ENCODE peak calls at places on chromosome 3, in nine cellular contexts. One of them, this sample, is unnamed.

GRCh38 chr3:65793495-65794200 is 245.1 kb downstream of the MAGI1 start:
- DNase-seq in stimulated activated CD4-positive, alpha-beta T cell treated with anti-CD3 and anti-CD28 coated beads, Interleukin-4, amount 100 ng/mL, for 24 hours: no peak
- DNase-seq in ovary: no peak
- DNase-seq in heart right ventricle: no peak
- DNase-seq in iPS-NIHi11: no peak
- DNase-seq in cerebellar cortex: no peak
- DNase-seq in activated CD8-positive, alpha-beta memory T cell treated with anti-CD3 and anti-CD28 coated beads for 24 hours: no peak
- DNase-seq in fibroblast of mammary gland: no peak
- DNase-seq in T-helper 17 cell: no peak
- DNase-seq in this sample: no peak

GRCh38 chr3:68306571-68306970 is 625.8 kb downstream of the TAFA4 start:
- DNase-seq in cerebellar cortex: no peak
- DNase-seq in ovary: no peak
- DNase-seq in activated CD8-positive, alpha-beta memory T cell treated with anti-CD3 and anti-CD28 coated beads for 24 hours: no peak
- DNase-seq in T-helper 17 cell: no peak
- DNase-seq in iPS-NIHi11: peak; percentile 73
- DNase-seq in stimulated activated CD4-positive, alpha-beta T cell treated with anti-CD3 and anti-CD28 coated beads, Interleukin-4, amount 100 ng/mL, for 24 hours: no peak
- DNase-seq in heart right ventricle: no peak
- DNase-seq in fibroblast of mammary gland: no peak
- DNase-seq in this sample: no peak

GRCh38 chr3:190701096-190701532 is 161.4 kb downstream of the GMNC start:
- DNase-seq in stimulated activated CD4-positive, alpha-beta T cell treated with anti-CD3 and anti-CD28 coated beads, Interleukin-4, amount 100 ng/mL, for 24 hours: no peak
- DNase-seq in fibroblast of mammary gland: peak; percentile 64
- DNase-seq in activated CD8-positive, alpha-beta memory T cell treated with anti-CD3 and anti-CD28 coated beads for 24 hours: no peak
- DNase-seq in T-helper 17 cell: no peak
- DNase-seq in heart right ventricle: peak; percentile 17
- DNase-seq in cerebellar cortex: peak; percentile 16
- DNase-seq in iPS-NIHi11: peak; percentile 41
- DNase-seq in ovary: no peak
- DNase-seq in this sample: no peak

GRCh38 chr3:15220661-15221060 is 14.6 kb downstream of the CAPN7 start:
- DNase-seq in iPS-NIHi11: no peak
- DNase-seq in cerebellar cortex: no peak
- DNase-seq in T-helper 17 cell: no peak
- DNase-seq in stimulated activated CD4-positive, alpha-beta T cell treated with anti-CD3 and anti-CD28 coated beads, Interleukin-4, amount 100 ng/mL, for 24 hours: no peak
- DNase-seq in activated CD8-positive, alpha-beta memory T cell treated with anti-CD3 and anti-CD28 coated beads for 24 hours: no peak
- DNase-seq in fibroblast of mammary gland: no peak
- DNase-seq in ovary: no peak
- DNase-seq in heart right ventricle: no peak
- DNase-seq in this sample: no peak

GRCh38 chr3:30855390-30855789 is 39.1 kb downstream of the GADL1 start:
- DNase-seq in activated CD8-positive, alpha-beta memory T cell treated with anti-CD3 and anti-CD28 coated beads for 24 hours: no peak
- DNase-seq in iPS-NIHi11: no peak
- DNase-seq in fibroblast of mammary gland: peak; percentile 80
- DNase-seq in T-helper 17 cell: no peak
- DNase-seq in cerebellar cortex: no peak
- DNase-seq in heart right ventricle: no peak
- DNase-seq in ovary: no peak
- DNase-seq in stimulated activated CD4-positive, alpha-beta T cell treated with anti-CD3 and anti-CD28 coated beads, Interleukin-4, amount 100 ng/mL, for 24 hours: no peak
- DNase-seq in this sample: no peak

GRCh38 chr3:116154389-116154788 is 290.9 kb downstream of the LSAMP start:
- DNase-seq in iPS-NIHi11: no peak
- DNase-seq in stimulated activated CD4-positive, alpha-beta T cell treated with anti-CD3 and anti-CD28 coated beads, Interleukin-4, amount 100 ng/mL, for 24 hours: no peak
- DNase-seq in heart right ventricle: no peak
- DNase-seq in fibroblast of mammary gland: no peak
- DNase-seq in ovary: no peak
- DNase-seq in cerebellar cortex: no peak
- DNase-seq in T-helper 17 cell: no peak
- DNase-seq in activated CD8-positive, alpha-beta memory T cell treated with anti-CD3 and anti-CD28 coated beads for 24 hours: no peak
- DNase-seq in this sample: no peak

GRCh38 chr3:48855681-48856447 is 8.2 kb upstream of the PRKAR2A start:
- DNase-seq in fibroblast of mammary gland: no peak
- DNase-seq in ovary: no peak
- DNase-seq in activated CD8-positive, alpha-beta memory T cell treated with anti-CD3 and anti-CD28 coated beads for 24 hours: no peak
- DNase-seq in stimulated activated CD4-positive, alpha-beta T cell treated with anti-CD3 and anti-CD28 coated beads, Interleukin-4, amount 100 ng/mL, for 24 hours: no peak
- DNase-seq in heart right ventricle: no peak
- DNase-seq in T-helper 17 cell: no peak
- DNase-seq in cerebellar cortex: peak; percentile 14
- DNase-seq in iPS-NIHi11: no peak
- DNase-seq in this sample: no peak

GRCh38 chr3:65925254-65925954 is 113.3 kb downstream of the MAGI1 start:
- DNase-seq in fibroblast of mammary gland: no peak
- DNase-seq in ovary: no peak
- DNase-seq in iPS-NIHi11: no peak
- DNase-seq in heart right ventricle: peak; percentile 15
- DNase-seq in stimulated activated CD4-positive, alpha-beta T cell treated with anti-CD3 and anti-CD28 coated beads, Interleukin-4, amount 100 ng/mL, for 24 hours: no peak
- DNase-seq in T-helper 17 cell: no peak
- DNase-seq in cerebellar cortex: no peak
- DNase-seq in activated CD8-positive, alpha-beta memory T cell treated with anti-CD3 and anti-CD28 coated beads for 24 hours: no peak
- DNase-seq in this sample: no peak

GRCh38 chr3:99330281-99330680 is 308.1 kb upstream of the COL8A1 start:
- DNase-seq in activated CD8-positive, alpha-beta memory T cell treated with anti-CD3 and anti-CD28 coated beads for 24 hours: no peak
- DNase-seq in T-helper 17 cell: no peak
- DNase-seq in cerebellar cortex: no peak
- DNase-seq in ovary: no peak
- DNase-seq in fibroblast of mammary gland: no peak
- DNase-seq in stimulated activated CD4-positive, alpha-beta T cell treated with anti-CD3 and anti-CD28 coated beads, Interleukin-4, amount 100 ng/mL, for 24 hours: no peak
- DNase-seq in heart right ventricle: no peak
- DNase-seq in iPS-NIHi11: no peak
- DNase-seq in this sample: no peak

GRCh38 chr3:151146731-151147091 is 56.3 kb downstream of the GPR171 start:
- DNase-seq in stimulated activated CD4-positive, alpha-beta T cell treated with anti-CD3 and anti-CD28 coated beads, Interleukin-4, amount 100 ng/mL, for 24 hours: no peak
- DNase-seq in fibroblast of mammary gland: no peak
- DNase-seq in activated CD8-positive, alpha-beta memory T cell treated with anti-CD3 and anti-CD28 coated beads for 24 hours: no peak
- DNase-seq in cerebellar cortex: no peak
- DNase-seq in heart right ventricle: no peak
- DNase-seq in ovary: no peak
- DNase-seq in iPS-NIHi11: no peak
- DNase-seq in T-helper 17 cell: no peak
- DNase-seq in this sample: no peak

GRCh38 chr3:39141211-39141995 is 12.0 kb downstream of the CSRNP1 start:
- DNase-seq in T-helper 17 cell: no peak
- DNase-seq in fibroblast of mammary gland: peak; percentile 39
- DNase-seq in ovary: peak; percentile 71
- DNase-seq in stimulated activated CD4-positive, alpha-beta T cell treated with anti-CD3 and anti-CD28 coated beads, Interleukin-4, amount 100 ng/mL, for 24 hours: no peak
- DNase-seq in activated CD8-positive, alpha-beta memory T cell treated with anti-CD3 and anti-CD28 coated beads for 24 hours: peak; percentile 52
- DNase-seq in cerebellar cortex: peak; percentile 20
- DNase-seq in heart right ventricle: peak; percentile 60
- DNase-seq in iPS-NIHi11: peak; percentile 52
- DNase-seq in this sample: peak; percentile 20

GRCh38 chr3:2099779-2100191 is 1.1 kb downstream of the CNTN4 start:
- DNase-seq in activated CD8-positive, alpha-beta memory T cell treated with anti-CD3 and anti-CD28 coated beads for 24 hours: no peak
- DNase-seq in T-helper 17 cell: no peak
- DNase-seq in iPS-NIHi11: no peak
- DNase-seq in stimulated activated CD4-positive, alpha-beta T cell treated with anti-CD3 and anti-CD28 coated beads, Interleukin-4, amount 100 ng/mL, for 24 hours: no peak
- DNase-seq in heart right ventricle: no peak
- DNase-seq in fibroblast of mammary gland: no peak
- DNase-seq in ovary: no peak
- DNase-seq in cerebellar cortex: no peak
- DNase-seq in this sample: no peak

GRCh38 chr3:1533763-1534162 is 440.9 kb downstream of the CNTN6 start:
- DNase-seq in activated CD8-positive, alpha-beta memory T cell treated with anti-CD3 and anti-CD28 coated beads for 24 hours: no peak
- DNase-seq in ovary: no peak
- DNase-seq in stimulated activated CD4-positive, alpha-beta T cell treated with anti-CD3 and anti-CD28 coated beads, Interleukin-4, amount 100 ng/mL, for 24 hours: no peak
- DNase-seq in heart right ventricle: no peak
- DNase-seq in T-helper 17 cell: no peak
- DNase-seq in cerebellar cortex: no peak
- DNase-seq in fibroblast of mammary gland: no peak
- DNase-seq in iPS-NIHi11: no peak
- DNase-seq in this sample: no peak

GRCh38 chr3:13021141-13021933 is 51.9 kb downstream of the IQSEC1 start:
- DNase-seq in stimulated activated CD4-positive, alpha-beta T cell treated with anti-CD3 and anti-CD28 coated beads, Interleukin-4, amount 100 ng/mL, for 24 hours: no peak
- DNase-seq in activated CD8-positive, alpha-beta memory T cell treated with anti-CD3 and anti-CD28 coated beads for 24 hours: no peak
- DNase-seq in cerebellar cortex: peak; percentile 62
- DNase-seq in fibroblast of mammary gland: peak; percentile 45
- DNase-seq in iPS-NIHi11: no peak
- DNase-seq in ovary: no peak
- DNase-seq in heart right ventricle: no peak
- DNase-seq in T-helper 17 cell: no peak
- DNase-seq in this sample: no peak

GRCh38 chr3:24499991-24500390 is 5.3 kb upstream of the THRB start:
- DNase-seq in stimulated activated CD4-positive, alpha-beta T cell treated with anti-CD3 and anti-CD28 coated beads, Interleukin-4, amount 100 ng/mL, for 24 hours: no peak
- DNase-seq in heart right ventricle: no peak
- DNase-seq in T-helper 17 cell: no peak
- DNase-seq in cerebellar cortex: no peak
- DNase-seq in fibroblast of mammary gland: no peak
- DNase-seq in iPS-NIHi11: no peak
- DNase-seq in ovary: no peak
- DNase-seq in activated CD8-positive, alpha-beta memory T cell treated with anti-CD3 and anti-CD28 coated beads for 24 hours: no peak
- DNase-seq in this sample: no peak

GRCh38 chr3:98232489-98232888 is 31.6 kb upstream of the OR5H6 start:
- DNase-seq in T-helper 17 cell: no peak
- DNase-seq in cerebellar cortex: no peak
- DNase-seq in activated CD8-positive, alpha-beta memory T cell treated with anti-CD3 and anti-CD28 coated beads for 24 hours: no peak
- DNase-seq in ovary: no peak
- DNase-seq in iPS-NIHi11: no peak
- DNase-seq in heart right ventricle: no peak
- DNase-seq in stimulated activated CD4-positive, alpha-beta T cell treated with anti-CD3 and anti-CD28 coated beads, Interleukin-4, amount 100 ng/mL, for 24 hours: no peak
- DNase-seq in fibroblast of mammary gland: no peak
- DNase-seq in this sample: no peak

GRCh38 chr3:179149239-179149887 is 1.2 kb downstream of the PIK3CA start:
- DNase-seq in ovary: peak; percentile 25
- DNase-seq in stimulated activated CD4-positive, alpha-beta T cell treated with anti-CD3 and anti-CD28 coated beads, Interleukin-4, amount 100 ng/mL, for 24 hours: peak; percentile 66
- DNase-seq in iPS-NIHi11: no peak
- DNase-seq in cerebellar cortex: peak; percentile 54
- DNase-seq in T-helper 17 cell: no peak
- DNase-seq in activated CD8-positive, alpha-beta memory T cell treated with anti-CD3 and anti-CD28 coated beads for 24 hours: peak; percentile 65
- DNase-seq in heart right ventricle: peak; percentile 13
- DNase-seq in fibroblast of mammary gland: peak; percentile 36
- DNase-seq in this sample: peak; percentile 32

GRCh38 chr3:126111566-126112475 is 27.9 kb upstream of the SLC41A3 start:
- DNase-seq in stimulated activated CD4-positive, alpha-beta T cell treated with anti-CD3 and anti-CD28 coated beads, Interleukin-4, amount 100 ng/mL, for 24 hours: no peak
- DNase-seq in iPS-NIHi11: peak; percentile 9
- DNase-seq in ovary: peak; percentile 6
- DNase-seq in T-helper 17 cell: no peak
- DNase-seq in heart right ventricle: no peak
- DNase-seq in activated CD8-positive, alpha-beta memory T cell treated with anti-CD3 and anti-CD28 coated beads for 24 hours: peak; percentile 40
- DNase-seq in fibroblast of mammary gland: no peak
- DNase-seq in cerebellar cortex: no peak
- DNase-seq in this sample: peak; percentile 10

GRCh38 chr3:48776854-48777253 is 59.8 kb upstream of the IP6K2 start:
- DNase-seq in fibroblast of mammary gland: no peak
- DNase-seq in iPS-NIHi11: no peak
- DNase-seq in T-helper 17 cell: no peak
- DNase-seq in ovary: no peak
- DNase-seq in activated CD8-positive, alpha-beta memory T cell treated with anti-CD3 and anti-CD28 coated beads for 24 hours: no peak
- DNase-seq in heart right ventricle: no peak
- DNase-seq in stimulated activated CD4-positive, alpha-beta T cell treated with anti-CD3 and anti-CD28 coated beads, Interleukin-4, amount 100 ng/mL, for 24 hours: no peak
- DNase-seq in cerebellar cortex: no peak
- DNase-seq in this sample: no peak

GRCh38 chr3:24254649-24255048 is 240.0 kb downstream of the THRB start:
- DNase-seq in iPS-NIHi11: no peak
- DNase-seq in stimulated activated CD4-positive, alpha-beta T cell treated with anti-CD3 and anti-CD28 coated beads, Interleukin-4, amount 100 ng/mL, for 24 hours: no peak
- DNase-seq in T-helper 17 cell: no peak
- DNase-seq in fibroblast of mammary gland: peak; percentile 83
- DNase-seq in activated CD8-positive, alpha-beta memory T cell treated with anti-CD3 and anti-CD28 coated beads for 24 hours: no peak
- DNase-seq in cerebellar cortex: no peak
- DNase-seq in heart right ventricle: no peak
- DNase-seq in ovary: no peak
- DNase-seq in this sample: no peak

GRCh38 chr3:33439421-33440327 is 531 bp downstream of the UBP1 start:
- DNase-seq in stimulated activated CD4-positive, alpha-beta T cell treated with anti-CD3 and anti-CD28 coated beads, Interleukin-4, amount 100 ng/mL, for 24 hours: peak; percentile 45
- DNase-seq in cerebellar cortex: no peak
- DNase-seq in fibroblast of mammary gland: peak; percentile 25
- DNase-seq in activated CD8-positive, alpha-beta memory T cell treated with anti-CD3 and anti-CD28 coated beads for 24 hours: peak; percentile 82
- DNase-seq in heart right ventricle: peak; percentile 36
- DNase-seq in iPS-NIHi11: peak; percentile 75
- DNase-seq in ovary: peak; percentile 52
- DNase-seq in T-helper 17 cell: peak; percentile 36
- DNase-seq in this sample: peak; percentile 52

GRCh38 chr3:115513411-115513800 is 109.9 kb upstream of the GAP43 start:
- DNase-seq in activated CD8-positive, alpha-beta memory T cell treated with anti-CD3 and anti-CD28 coated beads for 24 hours: no peak
- DNase-seq in stimulated activated CD4-positive, alpha-beta T cell treated with anti-CD3 and anti-CD28 coated beads, Interleukin-4, amount 100 ng/mL, for 24 hours: no peak
- DNase-seq in heart right ventricle: no peak
- DNase-seq in fibroblast of mammary gland: no peak
- DNase-seq in T-helper 17 cell: no peak
- DNase-seq in iPS-NIHi11: no peak
- DNase-seq in ovary: no peak
- DNase-seq in cerebellar cortex: peak; percentile 23
- DNase-seq in this sample: no peak

GRCh38 chr3:183298708-183299153 is 45.7 kb downstream of the B3GNT5 start:
- DNase-seq in stimulated activated CD4-positive, alpha-beta T cell treated with anti-CD3 and anti-CD28 coated beads, Interleukin-4, amount 100 ng/mL, for 24 hours: no peak
- DNase-seq in iPS-NIHi11: peak; percentile 55
- DNase-seq in cerebellar cortex: no peak
- DNase-seq in T-helper 17 cell: no peak
- DNase-seq in activated CD8-positive, alpha-beta memory T cell treated with anti-CD3 and anti-CD28 coated beads for 24 hours: peak; percentile 46
- DNase-seq in ovary: no peak
- DNase-seq in heart right ventricle: peak; percentile 51
- DNase-seq in fibroblast of mammary gland: peak; percentile 97
- DNase-seq in this sample: peak; percentile 63

GRCh38 chr3:33229066-33229465 is 10.5 kb upstream of the SUSD5 start:
- DNase-seq in cerebellar cortex: no peak
- DNase-seq in iPS-NIHi11: no peak
- DNase-seq in activated CD8-positive, alpha-beta memory T cell treated with anti-CD3 and anti-CD28 coated beads for 24 hours: no peak
- DNase-seq in heart right ventricle: no peak
- DNase-seq in ovary: no peak
- DNase-seq in T-helper 17 cell: no peak
- DNase-seq in fibroblast of mammary gland: no peak
- DNase-seq in stimulated activated CD4-positive, alpha-beta T cell treated with anti-CD3 and anti-CD28 coated beads, Interleukin-4, amount 100 ng/mL, for 24 hours: no peak
- DNase-seq in this sample: no peak

GRCh38 chr3:113668015-113668414 is 28.4 kb downstream of the USF3 start:
- DNase-seq in heart right ventricle: no peak
- DNase-seq in stimulated activated CD4-positive, alpha-beta T cell treated with anti-CD3 and anti-CD28 coated beads, Interleukin-4, amount 100 ng/mL, for 24 hours: no peak
- DNase-seq in iPS-NIHi11: peak; percentile 10
- DNase-seq in cerebellar cortex: no peak
- DNase-seq in fibroblast of mammary gland: peak; percentile 47
- DNase-seq in activated CD8-positive, alpha-beta memory T cell treated with anti-CD3 and anti-CD28 coated beads for 24 hours: no peak
- DNase-seq in ovary: no peak
- DNase-seq in T-helper 17 cell: no peak
- DNase-seq in this sample: no peak

GRCh38 chr3:120497318-120497717 is 46.5 kb upstream of the FSTL1 start:
- DNase-seq in ovary: no peak
- DNase-seq in T-helper 17 cell: no peak
- DNase-seq in activated CD8-positive, alpha-beta memory T cell treated with anti-CD3 and anti-CD28 coated beads for 24 hours: no peak
- DNase-seq in iPS-NIHi11: no peak
- DNase-seq in stimulated activated CD4-positive, alpha-beta T cell treated with anti-CD3 and anti-CD28 coated beads, Interleukin-4, amount 100 ng/mL, for 24 hours: no peak
- DNase-seq in heart right ventricle: peak; percentile 42
- DNase-seq in cerebellar cortex: no peak
- DNase-seq in fibroblast of mammary gland: peak; percentile 98
- DNase-seq in this sample: no peak

GRCh38 chr3:135853981-135854380 is 111.5 kb upstream of the PPP2R3A start:
- DNase-seq in iPS-NIHi11: no peak
- DNase-seq in fibroblast of mammary gland: no peak
- DNase-seq in cerebellar cortex: no peak
- DNase-seq in heart right ventricle: no peak
- DNase-seq in T-helper 17 cell: no peak
- DNase-seq in ovary: no peak
- DNase-seq in stimulated activated CD4-positive, alpha-beta T cell treated with anti-CD3 and anti-CD28 coated beads, Interleukin-4, amount 100 ng/mL, for 24 hours: no peak
- DNase-seq in activated CD8-positive, alpha-beta memory T cell treated with anti-CD3 and anti-CD28 coated beads for 24 hours: no peak
- DNase-seq in this sample: no peak

GRCh38 chr3:45799586-45799985 is 3.2 kb upstream of the SLC6A20 start:
- DNase-seq in heart right ventricle: no peak
- DNase-seq in fibroblast of mammary gland: no peak
- DNase-seq in cerebellar cortex: no peak
- DNase-seq in ovary: no peak
- DNase-seq in stimulated activated CD4-positive, alpha-beta T cell treated with anti-CD3 and anti-CD28 coated beads, Interleukin-4, amount 100 ng/mL, for 24 hours: no peak
- DNase-seq in T-helper 17 cell: no peak
- DNase-seq in activated CD8-positive, alpha-beta memory T cell treated with anti-CD3 and anti-CD28 coated beads for 24 hours: no peak
- DNase-seq in iPS-NIHi11: no peak
- DNase-seq in this sample: no peak

GRCh38 chr3:65847947-65848346 is 190.8 kb downstream of the MAGI1 start:
- DNase-seq in stimulated activated CD4-positive, alpha-beta T cell treated with anti-CD3 and anti-CD28 coated beads, Interleukin-4, amount 100 ng/mL, for 24 hours: no peak
- DNase-seq in ovary: no peak
- DNase-seq in heart right ventricle: no peak
- DNase-seq in activated CD8-positive, alpha-beta memory T cell treated with anti-CD3 and anti-CD28 coated beads for 24 hours: no peak
- DNase-seq in cerebellar cortex: no peak
- DNase-seq in iPS-NIHi11: no peak
- DNase-seq in fibroblast of mammary gland: no peak
- DNase-seq in T-helper 17 cell: no peak
- DNase-seq in this sample: no peak

GRCh38 chr3:150073513-150073912 is 102.8 kb upstream of the PFN2 start:
- DNase-seq in heart right ventricle: no peak
- DNase-seq in cerebellar cortex: no peak
- DNase-seq in ovary: no peak
- DNase-seq in stimulated activated CD4-positive, alpha-beta T cell treated with anti-CD3 and anti-CD28 coated beads, Interleukin-4, amount 100 ng/mL, for 24 hours: no peak
- DNase-seq in fibroblast of mammary gland: no peak
- DNase-seq in T-helper 17 cell: no peak
- DNase-seq in iPS-NIHi11: no peak
- DNase-seq in activated CD8-positive, alpha-beta memory T cell treated with anti-CD3 and anti-CD28 coated beads for 24 hours: no peak
- DNase-seq in this sample: no peak

GRCh38 chr3:195153121-195153520 is 117.8 kb downstream of the XXYLT1 start:
- DNase-seq in fibroblast of mammary gland: no peak
- DNase-seq in iPS-NIHi11: peak; percentile 48
- DNase-seq in stimulated activated CD4-positive, alpha-beta T cell treated with anti-CD3 and anti-CD28 coated beads, Interleukin-4, amount 100 ng/mL, for 24 hours: no peak
- DNase-seq in T-helper 17 cell: no peak
- DNase-seq in activated CD8-positive, alpha-beta memory T cell treated with anti-CD3 and anti-CD28 coated beads for 24 hours: no peak
- DNase-seq in ovary: no peak
- DNase-seq in heart right ventricle: peak; percentile 42
- DNase-seq in cerebellar cortex: no peak
- DNase-seq in this sample: peak; percentile 42